ENCODE peak calls at places on chromosome 9, in six cellular contexts. N is Peyer's patch, X is lower lobe of right lung, R is breast epithelium, P is neural progenitor cell, Y is GM13976. F is an unnamed sample.

GRCh38 chr9:91818226-91818587 is 131.8 kb downstream of the ROR2 start:
- DNase-seq in N (no peak), X (no peak), R (no peak), P (no peak), Y (no peak), F (no peak)

GRCh38 chr9:22144226-22144625 is 135.1 kb upstream of the CDKN2B start:
- DNase-seq in N (no peak), X (no peak), R (no peak), P (no peak), Y (no peak), F (no peak)

GRCh38 chr9:128244443-128245226 is 31.2 kb downstream of the GOLGA2 start:
- DNase-seq in N (peak), X (peak), R (peak), P (peak), Y (peak), F (no peak)

GRCh38 chr9:91285729-91286353 is 75.9 kb downstream of the AUH start:
- DNase-seq in N (no peak), X (no peak), R (no peak), P (no peak), Y (no peak), F (no peak)

GRCh38 chr9:127065592-127065991 is 56.8 kb downstream of the ANGPTL2 start:
- DNase-seq in N (no peak), X (no peak), R (no peak), P (no peak), Y (no peak), F (no peak)

GRCh38 chr9:86676426-86676825 is 270.9 kb downstream of the GAS1 start:
- DNase-seq in N (no peak), X (no peak), R (no peak), P (peak), Y (no peak), F (no peak)

GRCh38 chr9:110303136-110303535 is 34.5 kb downstream of the TXNDC8 start:
- DNase-seq in N (no peak), X (no peak), R (no peak), P (no peak), Y (no peak), F (no peak)

GRCh38 chr9:33154368-33154767 is 12.8 kb downstream of the B4GALT1 start:
- DNase-seq in N (no peak), X (no peak), R (no peak), P (no peak), Y (no peak), F (no peak)

GRCh38 chr9:26687421-26687820 is 205.2 kb downstream of the CAAP1 start:
- DNase-seq in N (no peak), X (no peak), R (no peak), P (no peak), Y (no peak), F (no peak)

GRCh38 chr9:26175264-26175663 is 497.0 kb upstream of the TUSC1 start:
- DNase-seq in N (no peak), X (no peak), R (no peak), P (no peak), Y (no peak), F (no peak)

GRCh38 chr9:31500422-31500821 is 884.0 kb upstream of the ACO1 start:
- DNase-seq in N (no peak), X (no peak), R (no peak), P (no peak), Y (no peak), F (no peak)

GRCh38 chr9:32431940-32432555 is 47.6 kb downstream of the ACO1 start:
- DNase-seq in N (peak), X (no peak), R (no peak), P (peak), Y (no peak), F (no peak)

GRCh38 chr9:70533492-70533891 is 119.0 kb upstream of the KLF9 start:
- DNase-seq in N (no peak), X (no peak), R (no peak), P (no peak), Y (no peak), F (no peak)

GRCh38 chr9:69151506-69151905 is 22.6 kb upstream of the TJP2 start:
- DNase-seq in N (no peak), X (no peak), R (no peak), P (no peak), Y (no peak), F (no peak)

GRCh38 chr9:108837530-108837929 is 18.3 kb downstream of the ACTL7B start:
- DNase-seq in N (no peak), X (no peak), R (no peak), P (no peak), Y (no peak), F (no peak)

GRCh38 chr9:104682642-104683041 is 11.7 kb upstream of the OR13D1 start:
- DNase-seq in N (no peak), X (no peak), R (no peak), P (peak), Y (peak), F (peak)

GRCh38 chr9:35725362-35725761 is 6.6 kb downstream of the TLN1 start:
- DNase-seq in N (no peak), X (no peak), R (no peak), P (no peak), Y (no peak), F (no peak)

GRCh38 chr9:110126986-110127864 is 80.7 kb downstream of the C9orf152 start:
- DNase-seq in N (no peak), X (peak), R (no peak), P (peak), Y (no peak), F (no peak)

GRCh38 chr9:38117646-38118045 is 48.6 kb upstream of the SHB start:
- DNase-seq in N (no peak), X (no peak), R (no peak), P (no peak), Y (no peak), F (no peak)

GRCh38 chr9:120928015-120928719 is 1.6 kb upstream of the TRAF1 start:
- DNase-seq in N (peak), X (peak), R (no peak), P (peak), Y (no peak), F (peak)

GRCh38 chr9:7318920-7319319 is 480.7 kb downstream of the DMAC1 start:
- DNase-seq in N (no peak), X (no peak), R (no peak), P (no peak), Y (no peak), F (no peak)

GRCh38 chr9:7316458-7316795 is 483.2 kb downstream of the DMAC1 start:
- DNase-seq in N (no peak), X (no peak), R (no peak), P (peak), Y (no peak), F (no peak)

GRCh38 chr9:7315116-7315515 is 484.5 kb downstream of the DMAC1 start:
- DNase-seq in N (no peak), X (no peak), R (no peak), P (no peak), Y (no peak), F (no peak)

GRCh38 chr9:7315746-7316457 is 483.7 kb downstream of the DMAC1 start:
- DNase-seq in N (no peak), X (no peak), R (no peak), P (no peak), Y (no peak), F (no peak)

GRCh38 chr9:7316967-7317366 is 482.6 kb downstream of the DMAC1 start:
- DNase-seq in N (no peak), X (no peak), R (no peak), P (no peak), Y (no peak), F (no peak)
- TF ChIP-seq CTCF in N (no peak), X (no peak), R (no peak), P (no peak), Y (no peak), F (no peak)

GRCh38 chr9:137175345-137175961 is 3.6 kb upstream of the TMEM210 start:
- DNase-seq in N (no peak), X (no peak), R (no peak), P (peak), Y (peak), F (no peak)
- TF ChIP-seq CTCF in N (no peak), X (no peak), R (no peak), P (peak), Y (peak), F (peak)

GRCh38 chr9:77944556-77945261 is 86.9 kb downstream of the GNAQ start:
- DNase-seq in N (no peak), X (peak), R (no peak), P (peak), Y (no peak), F (no peak)
- TF ChIP-seq CTCF in N (no peak), X (peak), R (no peak), P (peak), Y (no peak), F (no peak)

GRCh38 chr9:123928471-123929176 is 1.3 kb downstream of the DENND1A start:
- DNase-seq in N (no peak), X (no peak), R (no peak), P (no peak), Y (no peak), F (peak)
- TF ChIP-seq CTCF in N (no peak), X (no peak), R (no peak), P (no peak), Y (no peak), F (peak)

GRCh38 chr9:107274096-107274495 is 9.0 kb upstream of the RAD23B start:
- DNase-seq in N (no peak), X (no peak), R (no peak), P (no peak), Y (no peak), F (no peak)
- TF ChIP-seq CTCF in N (no peak), X (no peak), R (no peak), P (peak), Y (no peak), F (no peak)

DNA sequence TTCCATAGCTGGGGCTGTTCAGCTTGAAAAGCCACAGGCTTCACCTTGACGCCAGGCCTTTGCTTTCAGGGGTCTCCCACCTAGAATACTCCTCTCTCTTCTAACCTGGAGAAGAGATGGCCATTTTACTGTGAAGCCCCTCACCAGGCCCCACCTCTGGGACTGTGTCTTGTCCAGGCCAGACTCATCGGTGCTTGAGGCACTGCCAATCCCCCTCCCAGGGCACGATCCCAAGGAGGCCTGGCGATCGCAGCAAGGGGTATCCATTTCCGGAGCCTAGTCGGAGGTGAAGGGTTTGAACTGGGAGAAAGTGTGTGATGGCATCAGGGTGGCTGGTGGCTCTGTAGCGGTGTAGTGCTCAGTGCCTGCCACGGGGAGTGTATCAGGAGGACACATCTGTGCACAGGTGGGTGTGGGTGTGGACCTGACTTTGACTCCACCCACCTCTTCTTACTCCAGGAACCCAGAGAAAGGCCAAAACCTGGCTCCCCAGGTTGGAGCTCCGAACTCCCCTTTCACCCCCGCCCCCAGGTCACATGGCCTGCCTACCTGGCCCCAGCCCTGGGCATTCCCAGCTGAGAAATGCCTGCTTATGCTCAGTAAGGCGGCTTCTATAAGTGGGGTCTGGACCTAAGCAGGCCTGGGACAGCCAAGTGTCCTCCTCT is 27.4 kb upstream of the ENHO start:
- DNase-seq in N (no peak), X (no peak), R (no peak), P (no peak), Y (no peak), F (no peak)
- TF ChIP-seq CTCF in N (no peak), X (no peak), R (no peak), P (no peak), Y (no peak), F (no peak)

GRCh38 chr9:36971935-36972488 is 62.1 kb downstream of the PAX5 start:
- DNase-seq in N (no peak), X (no peak), R (no peak), P (no peak), Y (no peak), F (no peak)

GRCh38 chr9:36970007-36970888 is 63.8 kb downstream of the PAX5 start:
- DNase-seq in N (no peak), X (no peak), R (no peak), P (no peak), Y (no peak), F (no peak)

GRCh38 chr9:36968574-36969215 is 65.4 kb downstream of the PAX5 start:
- DNase-seq in N (no peak), X (no peak), R (no peak), P (no peak), Y (no peak), F (no peak)

GRCh38 chr9:36967997-36968396 is 66.1 kb downstream of the PAX5 start:
- DNase-seq in N (no peak), X (no peak), R (no peak), P (no peak), Y (no peak), F (no peak)

GRCh38 chr9:36969216-36969771 is 64.8 kb downstream of the PAX5 start:
- DNase-seq in N (no peak), X (no peak), R (no peak), P (peak), Y (no peak), F (no peak)
- TF ChIP-seq CTCF in N (no peak), X (no peak), R (no peak), P (peak), Y (no peak), F (peak)